ENCODE peak calls at places on chromosomes 4 and X, in four cellular contexts. T is HepG2, C is A549, B is GM12878. S is an unnamed sample.

GRCh38 chr4:117093581-117093980 is 8.2 kb upstream of the TRAM1L1 start:
- DNase-seq in T (no peak), C (no peak), B (no peak), S (no peak)

GRCh38 chrX:45517090-45517973 is 316.7 kb upstream of the DIPK2B start:
- DNase-seq in T (peak), C (no peak), B (no peak), S (no peak)

GRCh38 chrX:21412883-21413282 is 38.7 kb downstream of the CNKSR2 start:
- DNase-seq in T (no peak), C (no peak), B (no peak), S (no peak)

GRCh38 chrX:150085881-150086280 is 147.6 kb upstream of the EOLA2 start:
- DNase-seq in T (no peak), C (no peak), B (no peak), S (no peak)

GRCh38 chrX:51336584-51336983 is 4.0 kb downstream of the NUDT10 start:
- DNase-seq in T (peak), C (peak), B (no peak), S (no peak)

GRCh38 chrX:15674514-15674898 is 9.9 kb upstream of the CLTRN start:
- DNase-seq in T (peak), C (peak), B (peak), S (no peak)

GRCh38 chr4:19128176-19128575 is 1106.6 kb upstream of the LCORL start:
- DNase-seq in T (no peak), C (no peak), B (no peak), S (no peak)

GRCh38 chrX:17372052-17372451 is 2.9 kb upstream of the NHS start:
- DNase-seq in T (no peak), C (no peak), B (no peak), S (no peak)

GRCh38 chr4:110163327-110164070 is 34.9 kb downstream of the ELOVL6 start:
- DNase-seq in T (no peak), C (peak), B (no peak), S (no peak)

GRCh38 chrX:49186125-49187027 is at the start of gene PRICKLE3:
- DNase-seq in T (peak), C (peak), B (no peak), S (no peak)

GRCh38 chr4:155119006-155119405 is 89.4 kb upstream of the NPY2R start:
- DNase-seq in T (no peak), C (no peak), B (no peak), S (no peak)

GRCh38 chrX:40061871-40062524 is 35.8 kb downstream of the BCOR start:
- DNase-seq in T (no peak), C (no peak), B (no peak), S (no peak)

GRCh38 chr4:139763205-139763604 is 97.6 kb downstream of the MGST2 start:
- DNase-seq in T (no peak), C (no peak), B (no peak), S (no peak)

GRCh38 chr4:40238700-40239548 is 42.1 kb downstream of the RHOH start:
- DNase-seq in T (no peak), C (no peak), B (no peak), S (no peak)

GRCh38 chr4:148445071-148445902 is 3.1 kb upstream of the NR3C2 start:
- DNase-seq in T (no peak), C (no peak), B (no peak), S (peak)

GRCh38 chr4:117874241-117874640 is 160.0 kb upstream of the NDST3 start:
- DNase-seq in T (no peak), C (no peak), B (no peak), S (no peak)

GRCh38 chr4:168528131-168528949 is 31.5 kb downstream of the PALLD start:
- DNase-seq in T (no peak), C (peak), B (no peak), S (no peak)

GRCh38 chrX:113260474-113260873 is 419.8 kb upstream of the AMOT start:
- DNase-seq in T (peak), C (no peak), B (no peak), S (no peak)
- TF ChIP-seq KDM1A in T (no peak), C (no peak), B (no peak), S (no peak)

GRCh38 chr4:56844817-56845580 is 23.5 kb upstream of the SPINK2 start:
- DNase-seq in T (no peak), C (no peak), B (no peak), S (peak)

GRCh38 chr4:56840559-56840958 is 19.1 kb upstream of the SPINK2 start:
- DNase-seq in T (no peak), C (no peak), B (no peak), S (no peak)

DNA sequence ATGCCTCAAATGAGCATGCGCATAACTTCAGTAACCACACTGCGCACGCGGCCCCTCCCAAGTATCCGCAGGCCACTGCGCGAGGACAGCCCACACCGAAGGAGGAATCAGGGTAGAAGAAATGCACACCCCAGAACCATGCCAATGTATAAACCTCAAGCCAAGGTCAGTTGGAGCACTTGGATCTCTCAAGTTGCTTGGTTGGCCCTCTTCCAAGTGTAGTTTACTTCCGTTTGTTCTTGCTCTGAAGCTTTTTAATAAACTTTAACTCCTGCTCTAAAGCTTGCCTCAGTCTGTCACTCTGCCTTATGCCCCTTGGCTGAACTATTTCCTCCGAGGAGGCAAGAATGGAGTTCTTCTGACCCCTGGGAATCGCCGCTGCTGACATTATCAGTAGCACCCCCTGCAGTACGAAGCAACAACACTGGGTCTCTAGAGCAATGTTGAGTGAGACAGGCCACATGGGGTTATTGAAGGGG is 22.0 kb upstream of the SPINK2 start:
- DNase-seq in T (no peak), C (no peak), B (no peak), S (peak)
- TF ChIP-seq KDM1A in T (no peak), C (no peak), B (no peak), S (no peak)

GRCh38 chrX:155637714-155638113 is 25.0 kb upstream of the TMLHE start:
- DNase-seq in T (no peak), C (no peak), B (no peak), S (no peak)

GRCh38 chrX:155632424-155633100 is 19.8 kb upstream of the TMLHE start:
- DNase-seq in T (no peak), C (no peak), B (peak), S (no peak)
- TF ChIP-seq KDM1A in T (no peak), C (no peak), B (no peak), S (no peak)

DNA sequence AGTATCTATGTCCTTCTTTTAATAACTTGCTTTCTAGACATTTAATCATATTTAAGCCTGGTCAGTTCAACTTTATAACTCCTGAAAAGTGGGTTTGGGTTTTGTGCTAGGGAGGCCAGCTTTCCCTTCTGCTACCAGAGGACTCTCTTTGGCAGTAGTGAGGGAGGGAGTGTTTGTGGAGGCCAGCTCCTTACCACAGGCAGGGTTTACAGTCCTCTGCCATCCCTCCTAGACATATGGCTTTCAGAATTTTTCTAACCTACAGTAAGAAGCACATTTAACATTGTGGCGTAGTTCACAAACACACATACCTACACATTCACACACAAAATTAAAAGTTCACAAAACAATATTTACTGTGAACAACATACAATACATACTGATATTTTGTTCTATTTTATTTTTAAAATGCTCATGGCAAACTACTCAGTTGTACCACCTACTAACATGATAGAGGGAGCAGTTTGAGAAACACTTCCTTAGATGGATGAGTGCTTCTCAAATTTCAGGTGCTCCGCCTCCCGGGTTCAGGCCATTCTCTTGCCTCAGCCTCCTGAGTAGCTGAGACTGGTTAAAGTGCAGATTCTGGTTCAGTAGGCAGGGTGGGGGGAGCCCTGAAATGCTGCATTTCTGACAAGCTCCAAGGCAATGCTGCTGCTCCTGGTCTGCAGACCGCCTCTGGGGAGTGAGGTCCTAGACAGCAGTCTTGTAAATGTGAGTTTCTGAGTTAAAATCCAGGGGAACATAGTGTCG is 86.7 kb downstream of the PTTG2 start:
- DNase-seq in T (no peak), C (no peak), B (no peak), S (no peak)
- TF ChIP-seq KDM1A in T (no peak), C (no peak), B (no peak), S (no peak)

GRCh38 chr4:17701146-17701859 is 80.1 kb downstream of the FAM184B start:
- DNase-seq in T (no peak), C (no peak), B (no peak), S (no peak)

GRCh38 chr4:17705107-17705506 is 76.3 kb downstream of the FAM184B start:
- DNase-seq in T (no peak), C (no peak), B (no peak), S (no peak)

GRCh38 chr4:17704020-17704657 is 77.3 kb downstream of the FAM184B start:
- DNase-seq in T (no peak), C (no peak), B (no peak), S (no peak)

GRCh38 chr4:17701882-17702281 is 79.5 kb downstream of the FAM184B start:
- DNase-seq in T (no peak), C (no peak), B (no peak), S (peak)

GRCh38 chr4:17702666-17703065 is 78.8 kb downstream of the FAM184B start:
- DNase-seq in T (no peak), C (no peak), B (no peak), S (no peak)
- TF ChIP-seq KDM1A in T (no peak), C (no peak), B (no peak), S (no peak)

GRCh38 chr4:93319011-93319410 is 509.5 kb upstream of the ATOH1 start:
- DNase-seq in T (no peak), C (no peak), B (no peak), S (no peak)
- TF ChIP-seq KDM1A in T (no peak), C (no peak), B (no peak), S (no peak)

GRCh38 chr4:20618729-20619128 is 81.5 kb upstream of the PACRGL start:
- DNase-seq in T (no peak), C (no peak), B (no peak), S (no peak)

GRCh38 chr4:20616848-20617247 is 83.4 kb upstream of the PACRGL start:
- DNase-seq in T (no peak), C (no peak), B (no peak), S (no peak)

GRCh38 chr4:20616313-20616712 is 83.9 kb upstream of the PACRGL start:
- DNase-seq in T (no peak), C (no peak), B (no peak), S (no peak)

GRCh38 chr4:20618010-20618409 is 82.2 kb upstream of the PACRGL start:
- DNase-seq in T (no peak), C (no peak), B (no peak), S (no peak)

DNA sequence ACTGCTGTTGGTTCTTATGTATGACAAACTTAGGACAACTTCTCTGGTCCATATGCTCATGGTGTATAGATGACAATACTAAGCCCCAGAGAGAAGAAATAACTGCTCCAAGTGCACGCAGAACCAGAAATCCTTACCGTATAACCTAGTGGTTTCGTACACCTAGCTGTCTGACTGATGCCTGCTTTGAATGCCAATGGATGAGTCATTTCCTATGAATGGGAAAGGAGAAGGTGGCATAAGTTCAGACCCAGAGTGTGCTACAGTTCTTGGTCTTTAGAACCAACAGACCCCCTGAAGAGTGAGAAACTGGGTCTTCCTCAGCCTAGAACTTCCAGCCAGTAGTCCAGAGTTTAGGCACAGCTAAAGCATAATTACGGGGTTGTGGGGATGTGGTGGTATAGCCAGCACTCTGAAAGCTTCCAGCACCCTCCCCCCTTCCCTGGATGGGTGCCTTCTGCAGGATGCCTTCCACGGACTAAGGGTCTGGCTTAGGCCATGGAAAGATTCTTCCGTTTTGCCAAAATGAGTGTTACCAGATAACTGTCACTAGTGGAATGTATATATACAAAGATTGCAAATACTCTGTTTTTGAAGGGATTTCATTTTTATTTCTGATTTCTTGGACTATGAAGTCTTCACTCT is 84.6 kb upstream of the PACRGL start:
- DNase-seq in T (peak), C (no peak), B (no peak), S (no peak)
- TF ChIP-seq KDM1A in T (no peak), C (no peak), B (no peak), S (no peak)

DNA sequence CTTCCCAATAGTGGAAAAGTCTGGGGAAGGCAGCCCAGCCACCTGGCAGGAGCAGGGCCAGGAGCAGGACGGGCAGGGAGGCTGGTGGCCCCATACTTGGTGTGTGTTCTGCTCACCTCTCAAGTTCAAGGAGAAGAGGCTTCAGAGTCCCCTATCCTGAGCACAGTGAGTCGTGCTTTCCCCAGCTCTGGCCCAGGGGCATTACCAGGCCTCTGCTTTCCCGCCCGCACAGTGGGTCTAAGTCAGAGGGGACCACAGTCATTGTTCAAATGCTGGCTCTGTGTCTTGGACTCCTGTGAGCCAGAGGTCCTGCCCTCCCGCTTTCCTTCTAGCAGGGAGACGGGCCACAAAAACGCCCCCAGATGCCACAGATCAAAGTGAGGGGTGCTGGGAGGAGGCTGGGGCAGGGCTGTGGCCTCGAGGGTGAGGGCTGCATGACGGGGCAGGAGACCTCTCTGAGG is 27.6 kb downstream of the HTRA3 start:
- DNase-seq in T (no peak), C (no peak), B (no peak), S (no peak)
- TF ChIP-seq KDM1A in T (no peak), C (no peak), B (no peak), S (no peak)

S was measured in H1.